ENCODE peak calls at places on chromosomes 7 and 10, in five cellular contexts. One of them, this sample, is unnamed.

GRCh38 chr10:47458466-47459154 is 25.3 kb downstream of the ANXA8 start:
- DNase-seq in K562: no peak
- DNase-seq in HepG2: no peak
- DNase-seq in GM12878: no peak
- DNase-seq in SK-N-SH: no peak
- DNase-seq in this sample: no peak

GRCh38 chr7:54811925-54812264 is 52.9 kb upstream of the SEC61G start:
- DNase-seq in K562: no peak
- DNase-seq in HepG2: no peak
- DNase-seq in GM12878: no peak
- DNase-seq in SK-N-SH: no peak
- DNase-seq in this sample: no peak

GRCh38 chr7:154777908-154778307 is 225.0 kb downstream of the PAXIP1 start:
- DNase-seq in K562: no peak
- DNase-seq in HepG2: no peak
- DNase-seq in GM12878: no peak
- DNase-seq in SK-N-SH: no peak
- DNase-seq in this sample: no peak

GRCh38 chr7:27251136-27251512 is 8.5 kb downstream of the EVX1 start:
- DNase-seq in K562: no peak
- DNase-seq in HepG2: no peak
- DNase-seq in GM12878: no peak
- DNase-seq in SK-N-SH: no peak
- DNase-seq in this sample: no peak

GRCh38 chr7:81399461-81399860 is 370.4 kb downstream of the HGF start:
- DNase-seq in K562: no peak
- DNase-seq in HepG2: no peak
- DNase-seq in GM12878: no peak
- DNase-seq in SK-N-SH: no peak
- DNase-seq in this sample: no peak

GRCh38 chr10:102626026-102626686 is 18.1 kb upstream of the TRIM8 start:
- DNase-seq in K562: no peak
- DNase-seq in HepG2: no peak
- DNase-seq in GM12878: no peak
- DNase-seq in SK-N-SH: no peak
- DNase-seq in this sample: peak

GRCh38 chr7:15977663-15978062 is 291.2 kb upstream of the MEOX2 start:
- DNase-seq in K562: no peak
- DNase-seq in HepG2: no peak
- DNase-seq in GM12878: no peak
- DNase-seq in SK-N-SH: no peak
- DNase-seq in this sample: no peak

GRCh38 chr10:76329891-76330575 is 898.6 kb downstream of the LRMDA start:
- DNase-seq in K562: no peak
- DNase-seq in HepG2: no peak
- DNase-seq in GM12878: no peak
- DNase-seq in SK-N-SH: no peak
- DNase-seq in this sample: no peak

GRCh38 chr10:12214763-12215218 is 18.8 kb downstream of the CDC123 start:
- DNase-seq in K562: peak
- DNase-seq in HepG2: peak
- DNase-seq in GM12878: no peak
- DNase-seq in SK-N-SH: peak
- DNase-seq in this sample: no peak

GRCh38 chr7:45082031-45082830 is 6.5 kb downstream of the NACAD start:
- DNase-seq in K562: no peak
- DNase-seq in HepG2: no peak
- DNase-seq in GM12878: no peak
- DNase-seq in SK-N-SH: peak
- DNase-seq in this sample: no peak

GRCh38 chr7:142196066-142196840 is 61.6 kb downstream of the PRSS58 start:
- DNase-seq in K562: no peak
- DNase-seq in HepG2: no peak
- DNase-seq in GM12878: no peak
- DNase-seq in SK-N-SH: no peak
- DNase-seq in this sample: no peak

DNA sequence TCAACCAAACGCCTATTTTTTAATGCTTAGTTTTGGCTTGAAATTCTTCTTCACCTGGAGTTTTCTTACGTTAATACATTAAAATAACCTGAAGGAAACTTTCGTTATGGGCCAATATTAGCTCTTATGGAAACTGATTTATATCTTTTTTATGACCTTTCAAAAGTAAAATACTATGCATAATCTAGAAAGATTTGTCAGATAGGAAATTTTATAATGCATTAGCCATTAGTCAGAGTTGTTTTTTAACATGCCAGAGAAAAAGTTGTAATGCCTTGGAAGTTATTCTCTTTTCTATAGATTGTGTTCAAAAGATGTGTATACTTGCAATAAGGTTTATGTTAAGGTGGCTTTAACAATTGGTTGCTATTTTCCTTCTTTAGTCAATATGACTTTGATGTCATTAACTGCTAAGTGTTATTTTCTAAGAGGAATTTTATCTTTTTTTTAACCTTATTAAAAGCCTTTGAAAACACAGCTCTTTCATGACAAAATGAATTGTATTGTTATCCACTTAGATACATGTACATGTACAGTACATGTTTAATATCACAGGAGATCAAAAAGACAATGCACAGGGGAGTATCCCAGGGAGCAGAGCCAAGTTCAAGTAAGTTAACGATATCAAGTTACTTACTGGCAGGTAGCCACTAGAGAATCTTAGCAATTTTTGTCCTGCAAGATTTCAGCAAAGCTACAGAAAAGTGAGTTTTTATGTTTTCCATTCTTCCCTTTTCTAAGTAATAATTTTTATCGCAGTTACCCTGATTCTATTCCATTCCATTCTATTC is 34.1 kb upstream of the ARL4A start:
- DNase-seq in K562: no peak
- DNase-seq in HepG2: no peak
- DNase-seq in GM12878: no peak
- DNase-seq in SK-N-SH: no peak
- DNase-seq in this sample: no peak
- H3K27ac ChIP-seq in K562: no peak
- H3K27ac ChIP-seq in HepG2: no peak
- H3K27ac ChIP-seq in GM12878: no peak
- H3K27ac ChIP-seq in SK-N-SH: peak
- H3K27ac ChIP-seq in this sample: no peak

GRCh38 chr7:39644170-39644569 is 20.8 kb downstream of the RALA start:
- DNase-seq in K562: no peak
- DNase-seq in HepG2: no peak
- DNase-seq in GM12878: no peak
- DNase-seq in SK-N-SH: no peak
- DNase-seq in this sample: no peak
- TF ChIP-seq GABPA in K562: no peak
- TF ChIP-seq GABPA in HepG2: no peak
- TF ChIP-seq GABPA in GM12878: no peak
- TF ChIP-seq GABPA in SK-N-SH: no peak
- TF ChIP-seq GABPA in this sample: no peak

GRCh38 chr7:71665716-71666115 is 533.8 kb downstream of the GALNT17 start:
- DNase-seq in K562: no peak
- DNase-seq in HepG2: no peak
- DNase-seq in GM12878: no peak
- DNase-seq in SK-N-SH: no peak
- DNase-seq in this sample: no peak
- TF ChIP-seq REST in K562: no peak
- TF ChIP-seq REST in HepG2: no peak
- TF ChIP-seq REST in GM12878: no peak
- TF ChIP-seq REST in SK-N-SH: no peak
- TF ChIP-seq REST in this sample: no peak

DNA sequence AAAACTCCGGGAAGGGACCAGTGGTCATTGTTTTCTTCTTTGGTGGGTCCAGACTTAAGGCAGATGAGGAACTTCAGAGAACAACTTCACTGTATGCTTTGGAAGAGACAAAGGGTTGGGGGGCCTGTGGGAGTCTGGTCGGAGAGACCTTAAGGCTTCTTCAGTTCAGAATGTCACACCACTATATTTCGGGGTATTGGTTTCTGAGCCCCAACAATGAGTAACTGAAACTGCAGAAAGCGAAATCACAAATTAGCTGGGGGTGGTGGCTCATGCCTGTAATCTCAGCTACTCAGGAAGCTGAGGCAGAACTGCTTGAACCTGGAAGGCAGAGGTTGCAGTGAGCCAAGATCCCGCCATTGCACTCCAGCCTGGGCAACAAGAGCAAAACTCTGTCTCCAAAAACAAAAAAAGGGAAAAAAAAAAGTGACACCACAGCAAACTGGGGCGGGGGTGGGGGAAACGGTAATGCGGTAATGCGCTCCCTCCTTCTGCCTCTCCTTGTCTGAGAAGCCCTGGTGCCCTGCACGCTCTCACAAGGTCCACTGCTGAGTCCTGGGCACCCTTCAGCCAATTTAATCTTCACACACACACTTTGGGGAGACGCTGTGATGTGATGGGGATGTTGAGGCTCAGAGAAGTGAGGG is 2.2 kb upstream of the ADIRF start:
- DNase-seq in K562: no peak
- DNase-seq in HepG2: no peak
- DNase-seq in GM12878: peak
- DNase-seq in SK-N-SH: no peak
- DNase-seq in this sample: no peak
- H3K27ac ChIP-seq in K562: peak
- H3K27ac ChIP-seq in HepG2: no peak
- H3K27ac ChIP-seq in GM12878: peak
- H3K27ac ChIP-seq in SK-N-SH: no peak
- H3K27ac ChIP-seq in this sample: no peak

DNA sequence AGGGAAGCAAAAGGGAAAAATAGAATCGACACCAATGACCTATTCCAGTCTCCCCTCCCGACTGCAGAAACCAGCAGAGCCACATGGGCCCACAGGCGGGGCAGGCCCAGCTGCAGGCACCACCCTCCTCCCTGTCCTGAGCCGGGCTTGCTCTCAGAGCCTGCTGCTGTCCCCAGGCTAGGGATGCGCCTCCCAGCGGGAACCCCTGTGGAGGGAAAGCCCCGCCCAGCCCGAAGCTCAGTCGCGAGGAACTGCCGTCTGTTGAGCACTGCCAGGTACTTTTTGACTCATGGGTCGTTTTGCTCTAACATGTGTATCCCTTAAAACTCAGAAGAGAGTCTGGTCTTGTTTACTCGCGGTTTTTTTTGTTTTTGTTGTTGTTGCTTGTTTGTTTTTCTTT is 124.5 kb upstream of the RET start:
- DNase-seq in K562: peak
- DNase-seq in HepG2: peak
- DNase-seq in GM12878: no peak
- DNase-seq in SK-N-SH: no peak
- DNase-seq in this sample: no peak
- TF ChIP-seq GABPA in K562: no peak
- TF ChIP-seq GABPA in HepG2: no peak
- TF ChIP-seq GABPA in GM12878: no peak
- TF ChIP-seq GABPA in SK-N-SH: no peak
- TF ChIP-seq GABPA in this sample: no peak

GRCh38 chr10:42875792-42876191 is 93.2 kb downstream of the BMS1 start:
- DNase-seq in K562: no peak
- DNase-seq in HepG2: no peak
- DNase-seq in GM12878: no peak
- DNase-seq in SK-N-SH: peak
- DNase-seq in this sample: no peak
- TF ChIP-seq REST in K562: no peak
- TF ChIP-seq REST in HepG2: no peak
- TF ChIP-seq REST in GM12878: no peak
- TF ChIP-seq REST in SK-N-SH: no peak
- TF ChIP-seq REST in this sample: no peak

GRCh38 chr10:63504145-63504881 is 16.9 kb upstream of the REEP3 start:
- DNase-seq in K562: peak
- DNase-seq in HepG2: no peak
- DNase-seq in GM12878: no peak
- DNase-seq in SK-N-SH: no peak
- DNase-seq in this sample: no peak
- H3K27ac ChIP-seq in K562: peak
- H3K27ac ChIP-seq in HepG2: peak
- H3K27ac ChIP-seq in GM12878: no peak
- H3K27ac ChIP-seq in SK-N-SH: no peak
- H3K27ac ChIP-seq in this sample: no peak

This sample was measured in HL-60.